ENCODE peak calls at places on chromosomes 16 and 17, in seven cellular contexts. R is germinal center; Q is epithelial cell of proximal tubule; F is AG09319; W is fibroblast of lung; J is anterior cingulate cortex; M is stimulated activated CD4-positive, alpha-beta T cell treated with anti-CD3 and anti-CD28 coated beads, Interleukin-1b, Interleukin-23, amount 100 ng/mL, for 4 hours. C is an unnamed sample.

GRCh38 chr17:73939808-73940207 is 263.7 kb upstream of the RPL38 start:
- DNase-seq in R (no peak), Q (no peak), F (no peak), W (no peak), J (no peak), M (no peak), C (no peak)

GRCh38 chr17:61591018-61591417 is at the start of gene NACA2:
- DNase-seq in R (no peak), Q (no peak), F (no peak), W (no peak), J (no peak), M (no peak), C (no peak)

GRCh38 chr17:48510761-48511604 is 19.8 kb downstream of the HOXB1 start:
- DNase-seq in R (no peak), Q (no peak), F (peak), W (peak), J (no peak), M (no peak), C (no peak)

GRCh38 chr17:13030459-13031305 is 12.9 kb upstream of the ELAC2 start:
- DNase-seq in R (peak), Q (no peak), F (no peak), W (peak), J (no peak), M (no peak), C (peak)

GRCh38 chr17:63645775-63646491 is 23.7 kb downstream of the MAP3K3 start:
- DNase-seq in R (no peak), Q (no peak), F (no peak), W (peak), J (no peak), M (no peak), C (no peak)

GRCh38 chr16:71723537-71724319 is 773 bp downstream of the PHLPP2 start:
- DNase-seq in R (peak), Q (no peak), F (no peak), W (peak), J (peak), M (peak), C (peak)

GRCh38 chr16:77335652-77336234 is 99.1 kb downstream of the ADAMTS18 start:
- DNase-seq in R (no peak), Q (no peak), F (no peak), W (no peak), J (no peak), M (no peak), C (no peak)

GRCh38 chr16:64356267-64356666 is 765.6 kb downstream of the CDH11 start:
- DNase-seq in R (no peak), Q (peak), F (peak), W (peak), J (no peak), M (no peak), C (no peak)

GRCh38 chr17:10875984-10876555 is 38.2 kb upstream of the PIRT start:
- DNase-seq in R (peak), Q (no peak), F (no peak), W (peak), J (peak), M (peak), C (peak)

GRCh38 chr17:31448467-31449077 is 57.1 kb downstream of the RAB11FIP4 start:
- DNase-seq in R (no peak), Q (no peak), F (peak), W (peak), J (no peak), M (no peak), C (no peak)

GRCh38 chr17:81340606-81341346 is 45.7 kb upstream of the SLC38A10 start:
- DNase-seq in R (no peak), Q (no peak), F (no peak), W (peak), J (no peak), M (no peak), C (no peak)

GRCh38 chr17:65629234-65629690 is 67.8 kb upstream of the AXIN2 start:
- DNase-seq in R (no peak), Q (no peak), F (no peak), W (peak), J (no peak), M (no peak), C (no peak)

GRCh38 chr17:33302394-33302793 is 9.3 kb upstream of the ASIC2 start:
- DNase-seq in R (no peak), Q (no peak), F (no peak), W (peak), J (no peak), M (no peak), C (no peak)

C was measured in NAMALWA.